ENCODE peak calls at places on chromosomes 11 and 22, in four cellular contexts. Z, V, M and C are unnamed samples.

GRCh38 chr22:17348464-17349103 is 20.7 kb upstream of the CECR2 start:
- DNase-seq in V (no peak), M (no peak), Z (no peak), C (no peak)

GRCh38 chr11:69531071-69531716 is 49.7 kb downstream of the LINC01488 start:
- DNase-seq in V (no peak), M (no peak), Z (no peak), C (no peak)

GRCh38 chr11:36041988-36042606 is 98.2 kb downstream of the LDLRAD3 start:
- DNase-seq in M (no peak), V (no peak), Z (no peak), C (no peak)

GRCh38 chr11:44110231-44110679 is 14.8 kb downstream of the EXT2 start:
- DNase-seq in Z (peak), M (peak), V (peak), C (no peak)

GRCh38 chr11:88105952-88106351 is 69.3 kb downstream of the RAB38 start:
- DNase-seq in V (no peak), Z (no peak), M (no peak), C (no peak)

GRCh38 chr22:30280495-30280894 is 8.8 kb downstream of the CASTOR1 start:
- DNase-seq in Z (no peak), V (no peak), M (no peak), C (no peak)

GRCh38 chr11:17649696-17650600 is 69.4 kb upstream of the MYOD1 start:
- DNase-seq in M (no peak), V (peak), Z (peak), C (no peak)

GRCh38 chr11:12435264-12435663 is 57.9 kb downstream of the PARVA start:
- DNase-seq in Z (no peak), V (no peak), M (no peak), C (no peak)

GRCh38 chr22:50548046-50548912 is 2.6 kb downstream of the KLHDC7B start:
- DNase-seq in Z (no peak), M (no peak), V (no peak), C (no peak)

GRCh38 chr11:75260396-75260795 is 19.8 kb downstream of the TPBGL start:
- DNase-seq in V (no peak), Z (no peak), M (no peak), C (no peak)

GRCh38 chr11:1738380-1738779 is 12.0 kb downstream of the IFITM10 start:
- DNase-seq in V (no peak), Z (no peak), M (no peak), C (no peak)

GRCh38 chr11:133947298-133947905 is 9.4 kb downstream of the IGSF9B start:
- DNase-seq in M (peak), Z (peak), V (peak), C (no peak)

GRCh38 chr11:94635072-94635471 is 67.9 kb downstream of the PIWIL4 start:
- DNase-seq in Z (no peak), V (no peak), M (no peak), C (no peak)

GRCh38 chr11:128687321-128687720 is 6.6 kb upstream of the FLI1 start:
- DNase-seq in M (peak), Z (no peak), V (no peak), C (no peak)

GRCh38 chr22:47047321-47048122 is 285.1 kb downstream of the TBC1D22A start:
- DNase-seq in M (no peak), Z (no peak), V (no peak), C (no peak)

GRCh38 chr11:63763506-63764200 is 4.9 kb downstream of the ZFTA start:
- DNase-seq in M (no peak), V (no peak), Z (no peak), C (no peak)

GRCh38 chr11:77287136-77287535 is 14.3 kb downstream of the GDPD4 start:
- DNase-seq in M (no peak), Z (no peak), V (no peak), C (no peak)

GRCh38 chr11:2367266-2368160 is 9.6 kb upstream of the CD81 start:
- DNase-seq in M (no peak), Z (no peak), V (no peak), C (no peak)

GRCh38 chr22:36741204-36741793 is 34.6 kb downstream of the IFT27 start:
- DNase-seq in Z (no peak), M (peak), V (peak), C (no peak)

GRCh38 chr11:614583-615452 is 932 bp downstream of the IRF7 start:
- DNase-seq in V (no peak), Z (no peak), M (no peak), C (no peak)
- TF ChIP-seq TARDBP in V (no peak), Z (no peak), M (no peak), C (no peak)

GRCh38 chr11:34475656-34476055 is 36.9 kb downstream of the CAT start:
- DNase-seq in Z (no peak), M (no peak), V (no peak), C (no peak)

GRCh38 chr11:34480339-34480738 is 33.3 kb downstream of the ELF5 start:
- DNase-seq in V (no peak), M (no peak), Z (no peak), C (no peak)

GRCh38 chr11:34473603-34474169 is 35.0 kb downstream of the CAT start:
- DNase-seq in Z (no peak), V (no peak), M (no peak), C (no peak)

GRCh38 chr11:34478845-34479663 is 34.5 kb downstream of the ELF5 start:
- DNase-seq in Z (no peak), M (no peak), V (no peak), C (no peak)

DNA sequence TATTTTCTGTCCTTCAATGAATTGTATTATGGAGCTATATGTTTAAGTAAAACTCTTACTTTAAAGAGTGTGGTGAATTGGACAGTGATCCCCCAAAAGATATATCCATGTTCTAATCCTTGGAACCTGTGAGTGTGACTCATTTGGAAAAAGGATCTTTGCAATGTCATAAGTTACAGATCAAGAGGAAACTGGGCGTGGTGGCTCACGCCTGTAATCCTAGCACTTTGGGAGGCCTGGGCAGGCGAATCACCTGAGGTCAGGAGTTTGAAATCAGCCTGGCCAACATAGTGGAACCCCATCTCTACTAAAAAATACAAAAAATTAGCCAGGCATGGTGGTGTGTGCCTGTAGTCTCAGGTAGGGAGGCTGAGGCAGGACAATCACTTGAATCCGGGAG is 36.7 kb downstream of the ELF5 start:
- DNase-seq in M (no peak), Z (no peak), V (no peak), C (no peak)
- TF ChIP-seq TARDBP in M (no peak), Z (no peak), V (no peak), C (no peak)

GRCh38 chr22:40008726-40009125 is 14.0 kb downstream of the FAM83F start:
- DNase-seq in V (no peak), Z (no peak), M (no peak), C (no peak)
- TF ChIP-seq TARDBP in V (no peak), Z (no peak), M (no peak), C (no peak)

DNA sequence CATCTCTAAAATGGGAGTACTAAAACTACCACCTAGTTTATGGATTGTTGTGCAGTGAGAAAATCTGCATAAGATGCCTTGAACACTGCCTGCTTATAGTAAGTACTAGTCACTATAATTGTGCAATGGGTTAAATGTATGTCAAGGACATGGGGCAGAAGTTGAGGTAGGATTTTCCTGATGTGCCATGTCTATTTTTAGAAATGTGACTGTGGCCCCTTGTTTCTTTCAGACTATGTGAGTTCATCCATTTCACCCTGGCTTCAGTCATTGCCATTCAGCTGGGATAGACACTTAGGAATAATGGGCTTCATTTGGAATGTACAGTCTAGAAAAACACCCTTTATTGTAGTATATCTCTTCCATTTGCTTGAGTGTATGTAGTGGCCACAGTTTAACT is 51.4 kb downstream of the BDNF start:
- DNase-seq in M (no peak), V (no peak), Z (no peak), C (no peak)
- TF ChIP-seq TARDBP in M (no peak), V (no peak), Z (no peak), C (no peak)

GRCh38 chr11:115673720-115674119 is 169.5 kb upstream of the CADM1 start:
- DNase-seq in M (no peak), V (no peak), Z (no peak), C (no peak)

GRCh38 chr11:115674831-115675230 is 170.6 kb upstream of the CADM1 start:
- DNase-seq in Z (no peak), M (no peak), V (no peak), C (no peak)

GRCh38 chr11:115674176-115674575 is 170.0 kb upstream of the CADM1 start:
- DNase-seq in M (no peak), V (no peak), Z (no peak), C (no peak)

GRCh38 chr11:115672412-115672811 is 168.2 kb upstream of the CADM1 start:
- DNase-seq in M (no peak), V (no peak), Z (no peak), C (no peak)

GRCh38 chr11:115672999-115673411 is 168.8 kb upstream of the CADM1 start:
- DNase-seq in M (no peak), Z (no peak), V (no peak), C (no peak)
- TF ChIP-seq TARDBP in M (no peak), Z (no peak), V (no peak), C (no peak)

DNA sequence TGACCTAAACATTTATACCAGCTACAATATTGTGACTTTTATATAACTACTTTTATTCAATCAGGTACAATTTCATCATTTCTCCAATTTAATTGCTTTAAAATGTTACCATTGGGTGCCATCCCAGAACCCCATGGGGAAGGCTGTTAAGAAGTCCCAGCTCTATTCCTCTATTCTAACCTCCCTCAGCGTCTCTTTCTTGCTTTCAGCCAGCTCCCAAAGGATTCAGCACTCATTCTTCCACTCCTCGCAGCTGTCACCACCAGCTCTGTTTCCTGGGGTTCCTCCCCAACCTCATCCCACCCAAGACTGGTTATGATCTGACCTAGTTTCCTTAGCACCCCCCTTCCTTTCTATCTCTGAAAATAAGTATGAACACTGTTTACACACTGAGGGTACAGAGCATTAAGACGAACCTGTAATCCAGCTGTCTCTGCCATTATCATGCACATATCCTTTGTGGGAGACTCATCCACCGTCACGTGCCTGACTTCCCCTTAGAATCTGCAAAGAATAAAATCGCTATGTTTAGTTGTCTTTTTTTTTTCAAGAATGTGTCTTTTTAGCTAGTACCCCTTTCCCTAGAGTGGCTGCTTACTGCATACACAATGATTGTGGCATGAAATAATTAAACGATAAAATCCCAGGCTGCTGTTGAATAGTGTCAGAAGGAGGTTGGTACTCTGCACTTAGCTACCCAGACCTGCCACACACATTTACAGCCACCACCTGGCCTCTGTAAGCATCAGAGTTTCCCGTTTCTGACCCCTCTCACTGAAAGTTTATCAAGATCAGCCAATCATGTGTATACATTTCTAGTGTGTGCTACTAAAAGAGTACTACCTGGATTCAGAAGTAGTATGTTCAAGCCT is 26.8 kb upstream of the CSTF3 start:
- DNase-seq in Z (no peak), V (no peak), M (no peak), C (no peak)
- TF ChIP-seq TARDBP in Z (no peak), V (no peak), M (no peak), C (no peak)

GRCh38 chr11:7871056-7871455 is 60.0 kb downstream of the OR10A6 start:
- DNase-seq in V (no peak), M (no peak), Z (no peak), C (no peak)
- TF ChIP-seq TARDBP in V (no peak), M (no peak), Z (no peak), C (no peak)